ENCODE peak calls at places on chromosomes 16 and 17, in eight cellular contexts. One of them, this sample, is unnamed.

GRCh38 chr17:16973760-16974540 is 2.0 kb upstream of the TNFRSF13B start:
- DNase-seq in left ventricle myocardium inferior: no peak
- DNase-seq in body of pancreas: no peak
- DNase-seq in upper lobe of left lung: no peak
- DNase-seq in psoas muscle: no peak
- DNase-seq in transverse colon: no peak
- DNase-seq in CD8-positive, alpha-beta memory T cell: no peak
- DNase-seq in H1: peak; percentile 23
- DNase-seq in this sample: no peak

GRCh38 chr17:78680436-78680835 is 101.6 kb downstream of the CYTH1 start:
- DNase-seq in left ventricle myocardium inferior: no peak
- DNase-seq in body of pancreas: no peak
- DNase-seq in upper lobe of left lung: no peak
- DNase-seq in psoas muscle: no peak
- DNase-seq in transverse colon: no peak
- DNase-seq in CD8-positive, alpha-beta memory T cell: no peak
- DNase-seq in H1: no peak
- DNase-seq in this sample: no peak

GRCh38 chr17:81833160-81833920 is at the start of gene MCRIP1:
- DNase-seq in left ventricle myocardium inferior: peak; percentile 96
- DNase-seq in body of pancreas: peak; percentile 97
- DNase-seq in upper lobe of left lung: peak; percentile 100
- DNase-seq in psoas muscle: peak; percentile 96
- DNase-seq in transverse colon: peak; percentile 97
- DNase-seq in CD8-positive, alpha-beta memory T cell: peak; percentile 94
- DNase-seq in H1: peak; percentile 95
- DNase-seq in this sample: peak; percentile 99

GRCh38 chr17:16106161-16106891 is 106.7 kb downstream of the TTC19 start:
- DNase-seq in left ventricle myocardium inferior: no peak
- DNase-seq in body of pancreas: no peak
- DNase-seq in upper lobe of left lung: no peak
- DNase-seq in psoas muscle: no peak
- DNase-seq in transverse colon: no peak
- DNase-seq in CD8-positive, alpha-beta memory T cell: no peak
- DNase-seq in H1: no peak
- DNase-seq in this sample: no peak

GRCh38 chr16:68234188-68235104 is 1.5 kb downstream of the ESRP2 start:
- DNase-seq in left ventricle myocardium inferior: no peak
- DNase-seq in body of pancreas: peak; percentile 98
- DNase-seq in upper lobe of left lung: peak; percentile 40
- DNase-seq in psoas muscle: no peak
- DNase-seq in transverse colon: peak; percentile 97
- DNase-seq in CD8-positive, alpha-beta memory T cell: no peak
- DNase-seq in H1: peak; percentile 80
- DNase-seq in this sample: peak; percentile 94

GRCh38 chr16:75340715-75341500 is 89.5 kb upstream of the BCAR1 start:
- DNase-seq in left ventricle myocardium inferior: no peak
- DNase-seq in body of pancreas: no peak
- DNase-seq in upper lobe of left lung: no peak
- DNase-seq in psoas muscle: no peak
- DNase-seq in transverse colon: no peak
- DNase-seq in CD8-positive, alpha-beta memory T cell: no peak
- DNase-seq in H1: no peak
- DNase-seq in this sample: no peak

GRCh38 chr16:80717611-80718010 is 86.8 kb downstream of the CDYL2 start:
- DNase-seq in left ventricle myocardium inferior: no peak
- DNase-seq in body of pancreas: no peak
- DNase-seq in upper lobe of left lung: no peak
- DNase-seq in psoas muscle: no peak
- DNase-seq in transverse colon: no peak
- DNase-seq in CD8-positive, alpha-beta memory T cell: no peak
- DNase-seq in H1: no peak
- DNase-seq in this sample: no peak

GRCh38 chr17:67477687-67478086 is 100.6 kb downstream of the PITPNC1 start:
- DNase-seq in left ventricle myocardium inferior: no peak
- DNase-seq in body of pancreas: no peak
- DNase-seq in upper lobe of left lung: no peak
- DNase-seq in psoas muscle: no peak
- DNase-seq in transverse colon: no peak
- DNase-seq in CD8-positive, alpha-beta memory T cell: no peak
- DNase-seq in H1: no peak
- DNase-seq in this sample: no peak

GRCh38 chr16:57600048-57600835 is 28.2 kb upstream of the ADGRG1 start:
- DNase-seq in left ventricle myocardium inferior: no peak
- DNase-seq in body of pancreas: peak; percentile 85
- DNase-seq in upper lobe of left lung: peak; percentile 81
- DNase-seq in psoas muscle: no peak
- DNase-seq in transverse colon: peak; percentile 75
- DNase-seq in CD8-positive, alpha-beta memory T cell: no peak
- DNase-seq in H1: peak; percentile 87
- DNase-seq in this sample: peak; percentile 84

GRCh38 chr16:57304169-57305061 is 19.9 kb upstream of the PLLP start:
- DNase-seq in left ventricle myocardium inferior: no peak
- DNase-seq in body of pancreas: peak; percentile 59
- DNase-seq in upper lobe of left lung: no peak
- DNase-seq in psoas muscle: peak; percentile 39
- DNase-seq in transverse colon: peak; percentile 72
- DNase-seq in CD8-positive, alpha-beta memory T cell: no peak
- DNase-seq in H1: no peak
- DNase-seq in this sample: peak; percentile 98

GRCh38 chr16:83926726-83927397 is 26.2 kb upstream of the OSGIN1 start:
- DNase-seq in left ventricle myocardium inferior: peak; percentile 63
- DNase-seq in body of pancreas: peak; percentile 79
- DNase-seq in upper lobe of left lung: peak; percentile 97
- DNase-seq in psoas muscle: peak; percentile 77
- DNase-seq in transverse colon: peak; percentile 84
- DNase-seq in CD8-positive, alpha-beta memory T cell: peak; percentile 37
- DNase-seq in H1: peak; percentile 98
- DNase-seq in this sample: peak; percentile 95

GRCh38 chr16:86823125-86823524 is 244.8 kb downstream of the FOXL1 start:
- DNase-seq in left ventricle myocardium inferior: no peak
- DNase-seq in body of pancreas: no peak
- DNase-seq in upper lobe of left lung: no peak
- DNase-seq in psoas muscle: no peak
- DNase-seq in transverse colon: no peak
- DNase-seq in CD8-positive, alpha-beta memory T cell: no peak
- DNase-seq in H1: no peak
- DNase-seq in this sample: no peak

GRCh38 chr16:51131619-51132018 is 19.5 kb downstream of the SALL1 start:
- DNase-seq in left ventricle myocardium inferior: no peak
- DNase-seq in body of pancreas: no peak
- DNase-seq in upper lobe of left lung: no peak
- DNase-seq in psoas muscle: no peak
- DNase-seq in transverse colon: no peak
- DNase-seq in CD8-positive, alpha-beta memory T cell: no peak
- DNase-seq in H1: peak; percentile 17
- DNase-seq in this sample: no peak

GRCh38 chr16:87129771-87130170 is 187.4 kb downstream of the C16orf95 start:
- DNase-seq in left ventricle myocardium inferior: no peak
- DNase-seq in body of pancreas: no peak
- DNase-seq in upper lobe of left lung: no peak
- DNase-seq in psoas muscle: no peak
- DNase-seq in transverse colon: no peak
- DNase-seq in CD8-positive, alpha-beta memory T cell: no peak
- DNase-seq in H1: no peak
- DNase-seq in this sample: no peak

GRCh38 chr17:41919165-41919817 is 540 bp upstream of the ACLY start:
- DNase-seq in left ventricle myocardium inferior: no peak
- DNase-seq in body of pancreas: no peak
- DNase-seq in upper lobe of left lung: no peak
- DNase-seq in psoas muscle: no peak
- DNase-seq in transverse colon: no peak
- DNase-seq in CD8-positive, alpha-beta memory T cell: no peak
- DNase-seq in H1: peak; percentile 82
- DNase-seq in this sample: peak; percentile 82

GRCh38 chr17:37310940-37311339 is 64.8 kb upstream of the C17orf78 start:
- DNase-seq in left ventricle myocardium inferior: no peak
- DNase-seq in body of pancreas: no peak
- DNase-seq in upper lobe of left lung: no peak
- DNase-seq in psoas muscle: no peak
- DNase-seq in transverse colon: no peak
- DNase-seq in CD8-positive, alpha-beta memory T cell: no peak
- DNase-seq in H1: no peak
- DNase-seq in this sample: no peak

GRCh38 chr16:85197611-85198566 is 85.6 kb upstream of the CIBAR2 start:
- DNase-seq in left ventricle myocardium inferior: no peak
- DNase-seq in body of pancreas: no peak
- DNase-seq in upper lobe of left lung: no peak
- DNase-seq in psoas muscle: no peak
- DNase-seq in transverse colon: no peak
- DNase-seq in CD8-positive, alpha-beta memory T cell: no peak
- DNase-seq in H1: no peak
- DNase-seq in this sample: no peak

GRCh38 chr16:595094-595528 is 5.2 kb downstream of the RAB40C start:
- DNase-seq in left ventricle myocardium inferior: no peak
- DNase-seq in body of pancreas: no peak
- DNase-seq in upper lobe of left lung: no peak
- DNase-seq in psoas muscle: no peak
- DNase-seq in transverse colon: no peak
- DNase-seq in CD8-positive, alpha-beta memory T cell: no peak
- DNase-seq in H1: no peak
- DNase-seq in this sample: no peak

GRCh38 chr17:40542562-40543411 is 22.5 kb downstream of the CCR7 start:
- DNase-seq in left ventricle myocardium inferior: peak; percentile 83
- DNase-seq in body of pancreas: peak; percentile 44
- DNase-seq in upper lobe of left lung: no peak
- DNase-seq in psoas muscle: peak; percentile 88
- DNase-seq in transverse colon: peak; percentile 73
- DNase-seq in CD8-positive, alpha-beta memory T cell: no peak
- DNase-seq in H1: no peak
- DNase-seq in this sample: peak; percentile 19

GRCh38 chr17:40539711-40540411 is 25.4 kb downstream of the CCR7 start:
- DNase-seq in left ventricle myocardium inferior: no peak
- DNase-seq in body of pancreas: no peak
- DNase-seq in upper lobe of left lung: no peak
- DNase-seq in psoas muscle: no peak
- DNase-seq in transverse colon: no peak
- DNase-seq in CD8-positive, alpha-beta memory T cell: no peak
- DNase-seq in H1: no peak
- DNase-seq in this sample: no peak

GRCh38 chr17:40541060-40541872 is 24.0 kb downstream of the CCR7 start:
- DNase-seq in left ventricle myocardium inferior: no peak
- DNase-seq in body of pancreas: no peak
- DNase-seq in upper lobe of left lung: peak; percentile 61
- DNase-seq in psoas muscle: no peak
- DNase-seq in transverse colon: no peak
- DNase-seq in CD8-positive, alpha-beta memory T cell: peak; percentile 65
- DNase-seq in H1: no peak
- DNase-seq in this sample: no peak

GRCh38 chr17:40540448-40540847 is 24.8 kb downstream of the CCR7 start:
- DNase-seq in left ventricle myocardium inferior: no peak
- DNase-seq in body of pancreas: no peak
- DNase-seq in upper lobe of left lung: no peak
- DNase-seq in psoas muscle: no peak
- DNase-seq in transverse colon: no peak
- DNase-seq in CD8-positive, alpha-beta memory T cell: peak; percentile 43
- DNase-seq in H1: no peak
- DNase-seq in this sample: no peak

DNA sequence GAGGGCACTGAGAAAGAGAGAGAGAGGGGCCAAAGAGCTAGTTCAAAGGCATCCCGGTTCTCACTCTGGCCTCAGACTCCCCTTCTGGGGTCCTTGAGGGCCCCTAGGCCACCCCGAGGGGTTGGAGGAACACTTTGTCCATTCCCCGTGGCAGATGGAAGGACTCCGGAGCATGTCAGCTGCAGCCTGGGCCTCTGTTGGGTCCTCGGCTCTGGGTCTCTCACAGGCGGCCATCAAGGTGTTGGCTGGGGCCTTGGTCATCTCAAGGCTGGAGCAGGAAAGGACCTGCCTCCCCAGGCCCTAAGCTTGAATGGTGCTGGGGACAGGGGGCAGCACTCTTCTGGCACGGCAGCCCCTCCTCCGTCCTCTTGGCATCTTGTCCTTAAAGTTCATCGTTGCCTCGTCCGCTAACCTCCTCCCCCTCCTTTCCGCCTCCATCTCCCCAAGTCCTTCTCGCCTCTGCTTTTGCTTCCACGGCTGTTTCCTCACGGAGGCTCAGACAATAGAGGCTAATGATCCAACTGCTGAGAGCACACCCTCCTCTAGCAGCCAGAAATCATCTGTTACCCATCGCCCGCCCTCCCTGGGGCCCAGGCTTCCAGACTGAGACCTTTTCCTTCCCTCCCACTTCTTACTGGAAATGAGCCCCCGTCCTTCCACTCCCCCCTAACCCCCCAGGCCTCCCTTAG is 23.3 kb downstream of the CCR7 start:
- DNase-seq in left ventricle myocardium inferior: peak; percentile 80
- DNase-seq in body of pancreas: no peak
- DNase-seq in upper lobe of left lung: no peak
- DNase-seq in psoas muscle: peak; percentile 83
- DNase-seq in transverse colon: no peak
- DNase-seq in CD8-positive, alpha-beta memory T cell: no peak
- DNase-seq in H1: no peak
- DNase-seq in this sample: no peak
- H3K4me1 ChIP-seq in left ventricle myocardium inferior: peaks cover 72% of the 10 kb centered on the region
- H3K4me1 ChIP-seq in body of pancreas: peaks cover 42% of the 10 kb centered on the region
- H3K4me1 ChIP-seq in upper lobe of left lung: peaks cover 48% of the 10 kb centered on the region
- H3K4me1 ChIP-seq in psoas muscle: peaks cover 44% of the 10 kb centered on the region
- H3K4me1 ChIP-seq in transverse colon: peaks cover 19% of the 10 kb centered on the region
- H3K4me1 ChIP-seq in CD8-positive, alpha-beta memory T cell: peaks cover 92% of the 10 kb centered on the region
- H3K4me1 ChIP-seq in H1: peaks cover 2% of the 10 kb centered on the region
- H3K4me1 ChIP-seq in this sample: no peaks in the 10 kb centered on the region

GRCh38 chr17:34363183-34363661 is at the start of gene CCL1:
- DNase-seq in left ventricle myocardium inferior: no peak
- DNase-seq in body of pancreas: no peak
- DNase-seq in upper lobe of left lung: no peak
- DNase-seq in psoas muscle: no peak
- DNase-seq in transverse colon: no peak
- DNase-seq in CD8-positive, alpha-beta memory T cell: no peak
- DNase-seq in H1: no peak
- DNase-seq in this sample: no peak
- H3K4me1 ChIP-seq in left ventricle myocardium inferior: peaks cover 8% of the 10 kb centered on the region
- H3K4me1 ChIP-seq in body of pancreas: no peaks in the 10 kb centered on the region
- H3K4me1 ChIP-seq in upper lobe of left lung: no peaks in the 10 kb centered on the region
- H3K4me1 ChIP-seq in psoas muscle: no peaks in the 10 kb centered on the region
- H3K4me1 ChIP-seq in transverse colon: no peaks in the 10 kb centered on the region
- H3K4me1 ChIP-seq in CD8-positive, alpha-beta memory T cell: no peaks in the 10 kb centered on the region
- H3K4me1 ChIP-seq in H1: no peaks in the 10 kb centered on the region
- H3K4me1 ChIP-seq in this sample: peaks cover 11% of the 10 kb centered on the region

GRCh38 chr16:16003719-16004313 is 54.4 kb downstream of the ABCC1 start:
- DNase-seq in left ventricle myocardium inferior: no peak
- DNase-seq in body of pancreas: no peak
- DNase-seq in upper lobe of left lung: no peak
- DNase-seq in psoas muscle: no peak
- DNase-seq in transverse colon: no peak
- DNase-seq in CD8-positive, alpha-beta memory T cell: no peak
- DNase-seq in H1: no peak
- DNase-seq in this sample: no peak
- H3K4me1 ChIP-seq in left ventricle myocardium inferior: peaks cover 28% of the 10 kb centered on the region
- H3K4me1 ChIP-seq in body of pancreas: peaks cover 28% of the 10 kb centered on the region
- H3K4me1 ChIP-seq in upper lobe of left lung: peaks cover 6% of the 10 kb centered on the region
- H3K4me1 ChIP-seq in psoas muscle: peaks cover 20% of the 10 kb centered on the region
- H3K4me1 ChIP-seq in transverse colon: peaks cover 19% of the 10 kb centered on the region
- H3K4me1 ChIP-seq in CD8-positive, alpha-beta memory T cell: no peaks in the 10 kb centered on the region
- H3K4me1 ChIP-seq in H1: no peaks in the 10 kb centered on the region
- H3K4me1 ChIP-seq in this sample: no peaks in the 10 kb centered on the region

DNA sequence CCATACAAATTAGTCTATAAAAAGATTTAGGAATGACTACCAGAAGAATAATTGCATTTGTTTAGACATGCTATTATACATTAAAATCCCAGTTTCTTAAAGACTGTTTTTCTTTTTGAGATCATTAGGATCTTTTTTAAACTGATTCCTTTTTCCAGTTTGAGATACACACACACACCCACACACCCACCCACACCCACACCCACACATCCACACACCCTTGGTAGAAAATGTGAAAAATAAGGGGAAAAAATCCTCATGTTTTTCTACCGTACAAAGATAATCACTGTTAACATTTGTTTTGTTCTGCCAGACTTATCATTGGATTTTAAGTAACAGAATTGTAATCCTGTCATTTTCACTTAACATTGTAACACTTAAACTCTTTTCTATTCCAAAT is 27.1 kb upstream of the ABCC11 start:
- DNase-seq in left ventricle myocardium inferior: no peak
- DNase-seq in body of pancreas: no peak
- DNase-seq in upper lobe of left lung: no peak
- DNase-seq in psoas muscle: no peak
- DNase-seq in transverse colon: no peak
- DNase-seq in CD8-positive, alpha-beta memory T cell: no peak
- DNase-seq in H1: no peak
- DNase-seq in this sample: no peak
- H3K4me1 ChIP-seq in left ventricle myocardium inferior: peaks cover 90% of the 10 kb centered on the region
- H3K4me1 ChIP-seq in body of pancreas: peaks cover 36% of the 10 kb centered on the region
- H3K4me1 ChIP-seq in upper lobe of left lung: peaks cover 5% of the 10 kb centered on the region
- H3K4me1 ChIP-seq in psoas muscle: peaks cover 19% of the 10 kb centered on the region
- H3K4me1 ChIP-seq in transverse colon: peaks cover 14% of the 10 kb centered on the region
- H3K4me1 ChIP-seq in CD8-positive, alpha-beta memory T cell: peaks cover 3% of the 10 kb centered on the region
- H3K4me1 ChIP-seq in H1: no peaks in the 10 kb centered on the region
- H3K4me1 ChIP-seq in this sample: no peaks in the 10 kb centered on the region